ENCODE peak calls at places on chromosomes 4 and X, in four cellular contexts. One of them, this sample, is unnamed.

GRCh38 chr4:114474401-114474800 is 124.2 kb upstream of the UGT8 start:
- DNase-seq in HT1080: peak; percentile 17
- DNase-seq in heart right ventricle: no peak
- DNase-seq in activated T-cell treated with anti-CD3 and anti-CD28 coated beads for 1 hour: no peak
- DNase-seq in this sample: no peak

GRCh38 chrX:79719568-79720231 is 294.9 kb upstream of the TBX22 start:
- DNase-seq in HT1080: no peak
- DNase-seq in heart right ventricle: no peak
- DNase-seq in activated T-cell treated with anti-CD3 and anti-CD28 coated beads for 1 hour: no peak
- DNase-seq in this sample: no peak

GRCh38 chr4:152045781-152046571 is 285.2 kb upstream of the GATB start:
- DNase-seq in HT1080: no peak
- DNase-seq in heart right ventricle: peak; percentile 38
- DNase-seq in activated T-cell treated with anti-CD3 and anti-CD28 coated beads for 1 hour: peak; percentile 6
- DNase-seq in this sample: no peak

GRCh38 chr4:86892639-86892965 is 380 bp upstream of the C4orf36 start:
- DNase-seq in HT1080: no peak
- DNase-seq in heart right ventricle: no peak
- DNase-seq in activated T-cell treated with anti-CD3 and anti-CD28 coated beads for 1 hour: no peak
- DNase-seq in this sample: no peak

GRCh38 chrX:155876704-155877103 is 4.4 kb upstream of the VAMP7 start:
- DNase-seq in HT1080: no peak
- DNase-seq in heart right ventricle: no peak
- DNase-seq in activated T-cell treated with anti-CD3 and anti-CD28 coated beads for 1 hour: no peak
- DNase-seq in this sample: no peak

GRCh38 chr4:111362891-111363290 is 740.0 kb upstream of the PITX2 start:
- DNase-seq in HT1080: no peak
- DNase-seq in heart right ventricle: peak; percentile 27
- DNase-seq in activated T-cell treated with anti-CD3 and anti-CD28 coated beads for 1 hour: no peak
- DNase-seq in this sample: no peak

GRCh38 chr4:189092596-189092995 is 848.1 kb upstream of the FRG1 start:
- DNase-seq in HT1080: peak; percentile 57
- DNase-seq in heart right ventricle: no peak
- DNase-seq in activated T-cell treated with anti-CD3 and anti-CD28 coated beads for 1 hour: no peak
- DNase-seq in this sample: no peak

GRCh38 chrX:57481514-57481913 is 110.3 kb upstream of the ZXDB start:
- DNase-seq in HT1080: no peak
- DNase-seq in heart right ventricle: no peak
- DNase-seq in activated T-cell treated with anti-CD3 and anti-CD28 coated beads for 1 hour: no peak
- DNase-seq in this sample: no peak

GRCh38 chr4:112952301-112952700 is 97.2 kb upstream of the ANK2 start:
- DNase-seq in HT1080: no peak
- DNase-seq in heart right ventricle: no peak
- DNase-seq in activated T-cell treated with anti-CD3 and anti-CD28 coated beads for 1 hour: no peak
- DNase-seq in this sample: no peak

GRCh38 chrX:64350047-64350446 is 45.2 kb downstream of the MTMR8 start:
- DNase-seq in HT1080: no peak
- DNase-seq in heart right ventricle: no peak
- DNase-seq in activated T-cell treated with anti-CD3 and anti-CD28 coated beads for 1 hour: no peak
- DNase-seq in this sample: no peak

GRCh38 chrX:40099046-40099968 is 1.5 kb upstream of the BCOR start:
- DNase-seq in HT1080: peak; percentile 41
- DNase-seq in heart right ventricle: peak; percentile 19
- DNase-seq in activated T-cell treated with anti-CD3 and anti-CD28 coated beads for 1 hour: no peak
- DNase-seq in this sample: peak; percentile 6

GRCh38 chr4:181957088-181957487 is 286.1 kb upstream of the TENM3 start:
- DNase-seq in HT1080: peak; percentile 69
- DNase-seq in heart right ventricle: no peak
- DNase-seq in activated T-cell treated with anti-CD3 and anti-CD28 coated beads for 1 hour: no peak
- DNase-seq in this sample: no peak